ENCODE peak calls at places on chromosome 1, in six cellular contexts. One of them, this sample, is unnamed.

GRCh38 chr1:205387845-205388244 is 31.1 kb upstream of the KLHDC8A start:
- DNase-seq in M059J: no peak
- DNase-seq in NAMALWA: no peak
- DNase-seq in AG08396: no peak
- DNase-seq in foreskin fibroblast: no peak
- DNase-seq in neural progenitor cell: no peak
- DNase-seq in this sample: no peak

GRCh38 chr1:183685112-183685713 is 32.1 kb upstream of the APOBEC4 start:
- DNase-seq in M059J: peak; percentile 44
- DNase-seq in NAMALWA: peak; percentile 87
- DNase-seq in AG08396: peak; percentile 72
- DNase-seq in foreskin fibroblast: peak; percentile 77
- DNase-seq in neural progenitor cell: peak; percentile 65
- DNase-seq in this sample: peak; percentile 19

GRCh38 chr1:24165500-24165899 is 21.6 kb downstream of the IFNLR1 start:
- DNase-seq in M059J: no peak
- DNase-seq in NAMALWA: no peak
- DNase-seq in AG08396: no peak
- DNase-seq in foreskin fibroblast: no peak
- DNase-seq in neural progenitor cell: no peak
- DNase-seq in this sample: no peak

GRCh38 chr1:170471310-170471839 is 60.6 kb upstream of the GORAB start:
- DNase-seq in M059J: peak; percentile 46
- DNase-seq in NAMALWA: no peak
- DNase-seq in AG08396: peak; percentile 39
- DNase-seq in foreskin fibroblast: peak; percentile 11
- DNase-seq in neural progenitor cell: no peak
- DNase-seq in this sample: no peak

GRCh38 chr1:60848583-60849188 is 233.7 kb upstream of the NFIA start:
- DNase-seq in M059J: peak; percentile 29
- DNase-seq in NAMALWA: peak; percentile 69
- DNase-seq in AG08396: peak; percentile 12
- DNase-seq in foreskin fibroblast: peak; percentile 71
- DNase-seq in neural progenitor cell: peak; percentile 58
- DNase-seq in this sample: no peak

GRCh38 chr1:47992720-47993119 is 4.5 kb downstream of the TRABD2B start:
- DNase-seq in M059J: no peak
- DNase-seq in NAMALWA: no peak
- DNase-seq in AG08396: no peak
- DNase-seq in foreskin fibroblast: peak; percentile 27
- DNase-seq in neural progenitor cell: peak; percentile 34
- DNase-seq in this sample: no peak

GRCh38 chr1:19372602-19373001 is 60.5 kb downstream of the SLC66A1 start:
- DNase-seq in M059J: no peak
- DNase-seq in NAMALWA: no peak
- DNase-seq in AG08396: peak; percentile 46
- DNase-seq in foreskin fibroblast: peak; percentile 83
- DNase-seq in neural progenitor cell: no peak
- DNase-seq in this sample: no peak

GRCh38 chr1:183589384-183589783 is 875 bp downstream of the NCF2 start:
- DNase-seq in M059J: no peak
- DNase-seq in NAMALWA: no peak
- DNase-seq in AG08396: no peak
- DNase-seq in foreskin fibroblast: no peak
- DNase-seq in neural progenitor cell: no peak
- DNase-seq in this sample: no peak

GRCh38 chr1:3668585-3669300 is 16.4 kb downstream of the TP73 start:
- DNase-seq in M059J: peak; percentile 68
- DNase-seq in NAMALWA: no peak
- DNase-seq in AG08396: no peak
- DNase-seq in foreskin fibroblast: peak; percentile 63
- DNase-seq in neural progenitor cell: no peak
- DNase-seq in this sample: peak; percentile 78

GRCh38 chr1:2777428-2778219 is 23.9 kb downstream of the TTC34 start:
- DNase-seq in M059J: no peak
- DNase-seq in NAMALWA: no peak
- DNase-seq in AG08396: no peak
- DNase-seq in foreskin fibroblast: no peak
- DNase-seq in neural progenitor cell: no peak
- DNase-seq in this sample: no peak

GRCh38 chr1:205317311-205317917 is 4.1 kb downstream of the NUAK2 start:
- DNase-seq in M059J: peak; percentile 92
- DNase-seq in NAMALWA: no peak
- DNase-seq in AG08396: no peak
- DNase-seq in foreskin fibroblast: peak; percentile 26
- DNase-seq in neural progenitor cell: no peak
- DNase-seq in this sample: peak; percentile 75

GRCh38 chr1:34547043-34547674 is 207.7 kb upstream of the GJB5 start:
- DNase-seq in M059J: peak; percentile 10
- DNase-seq in NAMALWA: peak; percentile 4
- DNase-seq in AG08396: no peak
- DNase-seq in foreskin fibroblast: no peak
- DNase-seq in neural progenitor cell: peak; percentile 63
- DNase-seq in this sample: no peak

GRCh38 chr1:227447531-227447990 is 115.8 kb upstream of the ZNF678 start:
- DNase-seq in M059J: no peak
- DNase-seq in NAMALWA: no peak
- DNase-seq in AG08396: no peak
- DNase-seq in foreskin fibroblast: peak; percentile 70
- DNase-seq in neural progenitor cell: peak; percentile 49
- DNase-seq in this sample: no peak

GRCh38 chr1:159000627-159001026 is 9.1 kb upstream of the IFI16 start:
- DNase-seq in M059J: peak; percentile 95
- DNase-seq in NAMALWA: no peak
- DNase-seq in AG08396: peak; percentile 72
- DNase-seq in foreskin fibroblast: peak; percentile 98
- DNase-seq in neural progenitor cell: peak; percentile 48
- DNase-seq in this sample: peak; percentile 11

GRCh38 chr1:101308001-101308659 is 71.3 kb downstream of the S1PR1 start:
- DNase-seq in M059J: no peak
- DNase-seq in NAMALWA: no peak
- DNase-seq in AG08396: no peak
- DNase-seq in foreskin fibroblast: no peak
- DNase-seq in neural progenitor cell: no peak
- DNase-seq in this sample: no peak

GRCh38 chr1:22892789-22893188 is 79.9 kb downstream of the LACTBL1 start:
- DNase-seq in M059J: no peak
- DNase-seq in NAMALWA: no peak
- DNase-seq in AG08396: no peak
- DNase-seq in foreskin fibroblast: no peak
- DNase-seq in neural progenitor cell: no peak
- DNase-seq in this sample: no peak

GRCh38 chr1:153509729-153510354 is 25.9 kb downstream of the S100A6 start:
- DNase-seq in M059J: no peak
- DNase-seq in NAMALWA: peak; percentile 82
- DNase-seq in AG08396: peak; percentile 37
- DNase-seq in foreskin fibroblast: peak; percentile 64
- DNase-seq in neural progenitor cell: peak; percentile 60
- DNase-seq in this sample: no peak

GRCh38 chr1:234725177-234726132 is 115.5 kb upstream of the IRF2BP2 start:
- DNase-seq in M059J: peak; percentile 71
- DNase-seq in NAMALWA: no peak
- DNase-seq in AG08396: no peak
- DNase-seq in foreskin fibroblast: peak; percentile 43
- DNase-seq in neural progenitor cell: no peak
- DNase-seq in this sample: no peak

GRCh38 chr1:64546018-64546417 is 76.1 kb downstream of the CACHD1 start:
- DNase-seq in M059J: no peak
- DNase-seq in NAMALWA: no peak
- DNase-seq in AG08396: no peak
- DNase-seq in foreskin fibroblast: no peak
- DNase-seq in neural progenitor cell: peak; percentile 58
- DNase-seq in this sample: no peak

GRCh38 chr1:119664057-119664456 is 16.0 kb upstream of the ZNF697 start:
- DNase-seq in M059J: no peak
- DNase-seq in NAMALWA: no peak
- DNase-seq in AG08396: no peak
- DNase-seq in foreskin fibroblast: no peak
- DNase-seq in neural progenitor cell: no peak
- DNase-seq in this sample: no peak

GRCh38 chr1:151292207-151293030 is 10.3 kb downstream of the ZNF687 start:
- DNase-seq in M059J: no peak
- DNase-seq in NAMALWA: peak; percentile 56
- DNase-seq in AG08396: no peak
- DNase-seq in foreskin fibroblast: peak; percentile 9
- DNase-seq in neural progenitor cell: no peak
- DNase-seq in this sample: no peak

GRCh38 chr1:156911587-156912298 is 8.7 kb upstream of the LRRC71 start:
- DNase-seq in M059J: no peak
- DNase-seq in NAMALWA: no peak
- DNase-seq in AG08396: no peak
- DNase-seq in foreskin fibroblast: peak; percentile 79
- DNase-seq in neural progenitor cell: no peak
- DNase-seq in this sample: no peak

GRCh38 chr1:51850420-51851297 is 27.9 kb downstream of the NRDC start:
- DNase-seq in M059J: no peak
- DNase-seq in NAMALWA: no peak
- DNase-seq in AG08396: no peak
- DNase-seq in foreskin fibroblast: no peak
- DNase-seq in neural progenitor cell: no peak
- DNase-seq in this sample: no peak

GRCh38 chr1:94804442-94804837 is 15.7 kb upstream of the SLC44A3 start:
- DNase-seq in M059J: no peak
- DNase-seq in NAMALWA: no peak
- DNase-seq in AG08396: no peak
- DNase-seq in foreskin fibroblast: no peak
- DNase-seq in neural progenitor cell: no peak
- DNase-seq in this sample: no peak

GRCh38 chr1:88560614-88561013 is 123.5 kb upstream of the PKN2 start:
- DNase-seq in M059J: no peak
- DNase-seq in NAMALWA: no peak
- DNase-seq in AG08396: no peak
- DNase-seq in foreskin fibroblast: no peak
- DNase-seq in neural progenitor cell: no peak
- DNase-seq in this sample: no peak